ENCODE peak calls at places on chromosomes 12 and 14, in six cellular contexts. I is endothelial cell of umbilical vein, M is mucosa of descending colon, V is tibial artery, R is GM06990, F is coronary artery. T is an unnamed sample.

GRCh38 chr12:124923906-124924734 is 9.7 kb upstream of the UBC start:
- DNase-seq in I (no peak), M (no peak), V (no peak), R (no peak), F (no peak), T (no peak)

GRCh38 chr14:68921666-68922065 is 57.4 kb downstream of the ACTN1 start:
- DNase-seq in I (no peak), M (no peak), V (no peak), R (no peak), F (no peak), T (no peak)

GRCh38 chr14:55323910-55324309 is 52.7 kb downstream of the FBXO34 start:
- DNase-seq in I (no peak), M (no peak), V (no peak), R (no peak), F (no peak), T (no peak)

GRCh38 chr14:73726025-73726961 is 12.1 kb upstream of the PNMA1 start:
- DNase-seq in I (no peak), M (peak; percentile 55), V (no peak), R (no peak), F (peak; percentile 69), T (no peak)

GRCh38 chr12:7045913-7046312 is 14.6 kb upstream of the C1S start:
- DNase-seq in I (no peak), M (no peak), V (no peak), R (no peak), F (no peak), T (no peak)

GRCh38 chr14:20841096-20841495 is 38.5 kb upstream of the RNASE1 start:
- DNase-seq in I (no peak), M (no peak), V (no peak), R (no peak), F (no peak), T (no peak)

GRCh38 chr12:104971276-104971675 is 13.2 kb upstream of the SLC41A2 start:
- DNase-seq in I (peak; percentile 48), M (no peak), V (no peak), R (no peak), F (no peak), T (no peak)

GRCh38 chr14:70020350-70021170 is 141.3 kb downstream of the SMOC1 start:
- DNase-seq in I (peak; percentile 62), M (no peak), V (no peak), R (no peak), F (no peak), T (no peak)

GRCh38 chr12:28145211-28145610 is 45.0 kb upstream of the CCDC91 start:
- DNase-seq in I (peak; percentile 5), M (no peak), V (no peak), R (no peak), F (no peak), T (no peak)

DNA sequence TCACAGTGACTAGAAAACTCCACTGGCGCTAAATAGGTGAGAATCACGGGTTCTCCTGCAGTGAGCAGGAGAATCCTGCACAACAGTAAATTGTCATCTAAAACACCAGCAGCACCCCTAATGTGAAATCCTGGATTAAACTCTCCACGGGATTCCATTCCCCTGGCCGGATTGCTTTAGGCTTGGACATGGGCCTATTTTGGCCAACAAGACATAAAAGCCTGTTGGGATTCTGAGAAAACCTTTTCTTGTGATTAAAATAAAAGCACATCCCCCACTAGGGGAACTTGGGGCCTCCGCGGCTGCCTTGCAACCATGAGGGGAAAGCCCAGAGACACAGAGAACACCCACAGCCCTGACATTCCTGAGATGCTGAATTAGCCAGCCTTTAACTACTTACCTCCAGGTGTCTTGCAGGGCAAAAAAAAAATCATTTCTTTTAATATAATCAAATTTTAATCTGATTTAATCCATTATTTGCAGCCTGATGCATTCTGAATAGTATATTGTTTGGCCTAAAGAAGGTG is 21.0 kb upstream of the TSPAN11 start:
- DNase-seq in I (no peak), M (no peak), V (no peak), R (no peak), F (no peak), T (no peak)
- TF ChIP-seq CTCF in I (no peak), M (no peak), V (no peak), R (no peak), F (no peak), T (no peak)

GRCh38 chr12:113955109-113955970 is 10.8 kb downstream of the RBM19 start:
- DNase-seq in I (peak; percentile 20), M (no peak), V (no peak), R (no peak), F (no peak), T (peak; percentile 64)
- TF ChIP-seq CTCF in I (peak; percentile 53), M (no peak), V (no peak), R (peak; percentile 62), F (no peak), T (peak; percentile 49)

GRCh38 chr14:75675265-75675960 is 14.4 kb downstream of the TTLL5 start:
- DNase-seq in I (no peak), M (no peak), V (no peak), R (no peak), F (no peak), T (no peak)
- TF ChIP-seq CTCF in I (no peak), M (no peak), V (no peak), R (peak; percentile 8), F (no peak), T (no peak)

DNA sequence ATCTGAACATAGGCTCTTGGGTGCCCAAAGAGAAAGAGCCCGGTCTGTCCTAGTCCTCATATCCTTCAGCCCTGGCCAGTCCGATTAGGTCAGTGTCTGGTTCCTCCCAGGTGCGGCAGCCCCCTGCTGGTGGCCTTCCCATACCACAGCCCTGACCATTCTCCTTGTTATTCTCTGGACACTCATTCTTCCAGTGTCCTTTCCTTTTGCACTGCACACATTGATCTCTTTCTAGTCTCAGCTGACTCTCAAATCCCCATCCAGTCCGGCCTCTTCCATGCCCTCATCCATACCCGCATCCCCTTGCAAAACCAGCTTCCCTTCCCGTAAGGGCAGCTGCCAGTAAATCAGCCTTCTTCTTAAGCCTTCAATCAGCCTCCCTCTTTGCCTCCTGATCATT is 1316.3 kb downstream of the TMEM121 start:
- DNase-seq in I (no peak), M (no peak), V (no peak), R (no peak), F (no peak), T (no peak)
- TF ChIP-seq CTCF in I (no peak), M (no peak), V (no peak), R (peak; percentile 68), F (no peak), T (no peak)

GRCh38 chr12:108566452-108566851 is 4.1 kb downstream of the ISCU start:
- DNase-seq in I (no peak), M (no peak), V (no peak), R (no peak), F (no peak), T (no peak)

GRCh38 chr12:108567388-108567787 is 5.0 kb downstream of the ISCU start:
- DNase-seq in I (no peak), M (no peak), V (peak; percentile 51), R (no peak), F (no peak), T (no peak)

GRCh38 chr12:108565976-108566375 is 3.6 kb downstream of the ISCU start:
- DNase-seq in I (peak; percentile 89), M (peak; percentile 82), V (peak; percentile 70), R (peak; percentile 57), F (no peak), T (peak; percentile 52)

GRCh38 chr12:108568653-108569154 is 6.3 kb downstream of the ISCU start:
- DNase-seq in I (no peak), M (no peak), V (no peak), R (peak; percentile 83), F (no peak), T (no peak)

GRCh38 chr12:108567974-108568652 is 5.7 kb downstream of the ISCU start:
- DNase-seq in I (peak; percentile 21), M (no peak), V (no peak), R (peak; percentile 58), F (no peak), T (no peak)
- TF ChIP-seq CTCF in I (no peak), M (no peak), V (no peak), R (no peak), F (no peak), T (no peak)

DNA sequence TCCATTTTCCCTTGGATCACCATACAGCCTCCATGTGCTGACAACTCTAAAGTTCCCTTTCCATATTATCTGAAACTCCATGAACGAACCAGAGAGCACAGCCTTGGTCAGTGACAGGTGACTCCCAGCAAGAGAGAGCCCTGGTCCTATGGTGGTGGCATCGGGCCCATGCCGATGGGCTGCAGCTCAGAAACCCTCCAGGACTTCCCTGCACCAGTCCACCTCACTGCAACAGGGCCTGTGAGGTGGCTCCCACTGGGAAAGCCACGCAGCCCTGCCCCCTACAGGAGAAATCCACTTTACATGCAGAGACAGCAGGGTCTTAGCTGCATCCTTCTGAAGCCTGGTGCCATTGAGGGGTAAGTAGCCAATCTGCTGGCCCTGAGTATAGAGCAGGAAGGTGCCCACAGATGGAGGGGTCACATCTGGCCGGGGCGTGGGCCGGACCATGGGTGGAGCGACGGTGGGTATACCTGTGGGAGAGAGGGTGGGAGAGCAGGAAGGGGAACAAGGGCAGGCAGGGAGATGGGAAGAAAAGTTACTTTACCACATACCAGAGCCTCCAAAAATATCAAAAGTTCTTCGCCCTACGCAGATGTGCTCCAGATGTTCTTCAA is 24.7 kb downstream of the RTRAF start:
- DNase-seq in I (no peak), M (no peak), V (no peak), R (no peak), F (no peak), T (peak; percentile 44)
- TF ChIP-seq CTCF in I (peak; percentile 21), M (no peak), V (no peak), R (peak; percentile 53), F (no peak), T (peak; percentile 40)

GRCh38 chr12:39892146-39892545 is 213.7 kb downstream of the SLC2A13 start:
- DNase-seq in I (no peak), M (no peak), V (no peak), R (no peak), F (no peak), T (no peak)
- TF ChIP-seq CTCF in I (no peak), M (no peak), V (no peak), R (no peak), F (no peak), T (no peak)

DNA sequence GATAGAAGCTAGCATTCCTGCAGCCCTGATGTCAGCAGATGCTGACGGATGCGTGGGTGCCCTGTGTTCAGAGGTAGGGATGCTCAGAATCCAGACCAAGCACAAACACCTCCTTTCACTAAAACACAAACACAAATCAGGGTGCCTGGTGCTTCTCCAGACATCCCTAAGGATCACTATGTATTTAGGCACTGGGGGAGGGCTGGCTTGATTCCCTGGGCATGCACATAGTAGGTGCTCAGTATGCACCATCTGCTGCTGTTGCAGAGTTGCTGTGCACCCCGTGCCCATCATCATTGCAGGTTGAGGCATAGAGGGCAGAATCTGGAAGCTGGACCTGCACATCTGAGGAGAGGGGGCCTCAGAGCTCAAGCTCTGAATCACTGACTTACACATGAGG is 114.8 kb downstream of the PHETA1 start:
- DNase-seq in I (no peak), M (no peak), V (no peak), R (no peak), F (no peak), T (no peak)
- TF ChIP-seq CTCF in I (no peak), M (no peak), V (no peak), R (no peak), F (no peak), T (no peak)